ENCODE peak calls at places on chromosomes 7 and 10, in seven cellular contexts. F is neuronal stem cell, E is IMR-90, Z is mesendoderm, J is H9, B is mesenchymal stem cell, W is H1. H is an unnamed sample.

GRCh38 chr10:75487087-75487784 is 55.8 kb downstream of the LRMDA start:
- DNase-seq in J (no peak), Z (no peak), W (no peak), B (peak), E (no peak), F (no peak), H (no peak)

GRCh38 chr10:84360634-84361365 is 32.4 kb downstream of the CCSER2 start:
- DNase-seq in J (no peak), F (no peak), Z (peak), E (peak), W (no peak), B (peak), H (peak)

GRCh38 chr7:102912742-102913141 is at the start of gene LRRC17:
- DNase-seq in B (peak), E (peak), F (no peak), Z (no peak), W (no peak), J (no peak), H (no peak)

GRCh38 chr7:37999673-38000072 is 79.2 kb downstream of the EPDR1 start:
- DNase-seq in Z (no peak), E (no peak), J (no peak), B (no peak), W (no peak), F (no peak), H (peak)

GRCh38 chr10:122707535-122707934 is 7.9 kb upstream of the C10orf120 start:
- DNase-seq in W (no peak), J (no peak), E (no peak), F (no peak), Z (no peak), B (no peak), H (no peak)

GRCh38 chr7:148191391-148192076 is 399.0 kb upstream of the C7orf33 start:
- DNase-seq in F (no peak), Z (no peak), W (no peak), J (no peak), E (no peak), B (no peak), H (no peak)

GRCh38 chr7:131544449-131545425 is 11.7 kb downstream of the PODXL start:
- DNase-seq in B (peak), Z (peak), J (no peak), E (peak), W (no peak), F (no peak), H (no peak)

GRCh38 chr7:45543470-45543869 is 30.7 kb upstream of the ADCY1 start:
- DNase-seq in B (no peak), E (no peak), Z (no peak), J (no peak), W (no peak), F (no peak), H (no peak)

GRCh38 chr7:24715661-24716479 is 41.4 kb downstream of the GSDME start:
- DNase-seq in E (peak), J (peak), F (no peak), Z (peak), W (no peak), B (peak), H (no peak)

GRCh38 chr7:129434846-129435318 is 650 bp downstream of the STRIP2 start:
- DNase-seq in E (peak), Z (peak), F (no peak), B (peak), W (no peak), J (peak), H (peak)

GRCh38 chr10:15690031-15690430 is 29.7 kb downstream of the ITGA8 start:
- DNase-seq in F (no peak), Z (no peak), J (no peak), W (no peak), E (no peak), B (no peak), H (no peak)

GRCh38 chr10:133056001-133056400 is 31.7 kb upstream of the ADGRA1 start:
- DNase-seq in B (no peak), J (no peak), W (no peak), F (no peak), Z (no peak), E (no peak), H (no peak)

GRCh38 chr7:2750054-2750453 is 62.1 kb downstream of the AMZ1 start:
- DNase-seq in B (peak), E (peak), J (no peak), W (no peak), Z (peak), F (no peak), H (no peak)

GRCh38 chr7:36054642-36055041 is 98.4 kb upstream of the EEPD1 start:
- DNase-seq in B (no peak), Z (no peak), E (no peak), W (no peak), F (no peak), J (no peak), H (no peak)

GRCh38 chr10:90319188-90319914 is 538.5 kb downstream of the HTR7 start:
- DNase-seq in J (peak), Z (peak), W (peak), B (peak), F (peak), E (peak), H (peak)

GRCh38 chr7:151725844-151726770 is 150.8 kb downstream of the PRKAG2 start:
- DNase-seq in B (peak), W (no peak), E (peak), F (no peak), Z (peak), J (no peak), H (peak)

GRCh38 chr10:23343591-23344225 is 889 bp downstream of the C10orf67 start:
- DNase-seq in F (peak), B (peak), W (peak), Z (peak), E (peak), J (peak), H (peak)

GRCh38 chr10:35343739-35344138 is 7.4 kb downstream of the CCNY start:
- DNase-seq in B (no peak), F (no peak), W (no peak), E (no peak), J (no peak), Z (no peak), H (no peak)

DNA sequence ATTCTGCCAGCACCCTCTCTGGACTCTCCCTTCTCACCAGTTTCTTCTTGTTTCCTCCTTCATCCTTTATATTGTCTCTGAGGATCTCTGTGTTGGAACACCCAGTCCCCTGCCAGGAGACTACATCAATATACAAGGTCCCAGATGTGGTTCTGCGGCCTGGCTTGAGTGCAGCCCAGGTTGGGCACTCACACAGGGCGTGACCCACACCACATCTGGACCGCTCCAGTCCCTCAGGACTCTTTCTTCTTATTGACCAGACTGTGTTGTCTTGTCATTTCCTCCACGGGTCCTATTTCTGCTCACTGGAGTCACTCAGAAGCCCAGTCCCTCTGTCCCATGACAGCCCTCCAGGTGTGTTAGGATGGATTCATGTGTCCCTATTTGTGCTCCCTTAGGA is 26.0 kb downstream of the NKX2-3 start:
- DNase-seq in E (no peak), J (no peak), W (no peak), F (no peak), Z (no peak), B (no peak), H (no peak)
- H2BK5ac ChIP-seq in E (no peak), J (no peak), W (no peak), F (no peak), Z (no peak), B (no peak), H (no peak)

GRCh38 chr10:96365571-96365970 is 6.8 kb upstream of the OPALIN start:
- DNase-seq in E (no peak), W (no peak), Z (no peak), J (no peak), F (no peak), B (no peak), H (no peak)
- H2BK5ac ChIP-seq in E (no peak), W (no peak), Z (no peak), J (no peak), F (no peak), B (no peak), H (no peak)

DNA sequence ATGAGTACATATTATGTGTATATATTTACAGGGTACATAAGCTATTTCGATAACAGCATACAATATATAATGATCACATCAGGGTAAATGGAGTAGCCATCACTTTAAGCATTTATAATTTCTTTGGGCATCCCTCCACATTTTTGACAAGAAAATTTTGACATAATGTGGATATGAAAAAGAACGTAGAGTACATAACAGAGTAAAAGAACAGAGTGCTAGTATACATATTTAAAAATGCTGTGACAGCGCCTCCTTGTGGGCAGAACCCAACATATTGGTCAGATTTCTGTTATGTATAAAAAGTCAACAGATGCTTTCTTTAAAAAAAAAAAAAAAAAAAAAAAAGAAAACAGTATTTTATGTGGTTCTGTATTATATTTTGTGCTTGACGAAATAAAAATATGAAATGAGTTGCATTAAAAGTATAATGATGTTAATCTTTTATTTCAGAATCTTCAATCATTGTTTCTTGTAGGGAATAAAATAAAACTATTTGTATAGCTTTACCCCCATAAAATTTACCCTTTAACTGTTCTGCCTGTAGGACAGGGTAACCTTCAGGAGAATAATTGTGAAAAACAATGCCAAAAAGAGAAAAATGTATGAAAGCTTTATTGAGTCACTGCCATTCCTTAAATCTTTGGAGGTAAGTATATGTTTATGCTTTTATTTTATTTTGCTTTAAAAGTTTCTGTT is 18.3 kb upstream of the HBP1 start:
- DNase-seq in Z (peak), B (peak), W (no peak), J (no peak), E (peak), F (peak), H (peak)
- H2BK5ac ChIP-seq in Z (no peak), B (no peak), W (no peak), J (no peak), E (no peak), F (no peak), H (no peak)

GRCh38 chr10:819326-819725 is 112.2 kb downstream of the LARP4B start:
- DNase-seq in E (peak), J (no peak), B (peak), F (no peak), Z (no peak), W (no peak), H (no peak)
- H2BK5ac ChIP-seq in E (no peak), J (no peak), B (no peak), F (no peak), Z (no peak), W (no peak), H (no peak)

DNA sequence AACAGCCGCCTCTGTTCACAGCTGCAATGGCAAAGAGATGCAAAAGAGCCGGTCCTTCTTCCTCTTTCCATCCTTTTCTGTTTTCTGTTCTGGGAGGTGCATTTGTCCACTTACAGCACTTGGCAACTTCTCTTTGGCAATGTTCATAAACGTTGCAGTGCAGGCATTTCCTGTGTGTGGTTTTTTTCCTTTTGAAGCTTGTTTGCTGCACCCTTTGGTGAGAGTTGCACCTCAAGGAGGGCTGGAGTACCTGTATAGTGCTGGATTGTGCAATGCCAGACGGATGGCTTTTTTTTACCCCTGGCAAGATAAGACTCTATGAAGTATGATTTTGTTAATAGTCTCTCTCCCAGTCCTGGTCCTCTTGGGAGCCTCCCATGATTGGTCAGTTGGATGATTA is 53.8 kb upstream of the HABP2 start:
- DNase-seq in Z (no peak), E (no peak), W (no peak), J (no peak), B (no peak), F (no peak), H (peak)
- H2BK5ac ChIP-seq in Z (no peak), E (no peak), W (no peak), J (no peak), B (no peak), F (no peak), H (no peak)

DNA sequence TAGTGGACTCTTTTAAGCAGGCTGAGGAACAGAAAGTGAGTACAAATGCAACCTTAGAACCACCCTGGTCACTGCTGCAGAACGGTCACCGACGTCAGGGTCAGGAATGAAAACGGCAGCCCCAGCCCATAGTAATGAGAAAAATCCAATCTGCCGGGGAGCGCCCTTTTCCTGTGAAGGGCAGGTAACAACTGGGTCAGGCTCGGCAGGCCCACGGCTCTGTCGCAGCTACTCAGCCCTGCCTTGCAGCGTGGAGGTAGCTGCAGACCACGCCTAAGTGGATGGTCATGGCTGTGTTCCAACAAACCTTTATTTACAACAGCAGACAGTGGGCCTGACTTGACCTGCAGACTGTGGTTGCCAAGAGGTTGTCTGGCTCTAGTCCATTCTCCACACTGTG is 563.2 kb downstream of the DNAJB6 start:
- DNase-seq in Z (no peak), J (no peak), W (no peak), B (no peak), E (no peak), F (no peak), H (no peak)
- H2BK5ac ChIP-seq in Z (peak), J (no peak), W (no peak), B (no peak), E (no peak), F (no peak), H (no peak)

GRCh38 chr7:65219623-65220022 is 154.0 kb upstream of the ZNF92 start:
- DNase-seq in W (no peak), Z (no peak), F (no peak), E (no peak), J (no peak), B (no peak), H (no peak)
- H2BK5ac ChIP-seq in W (no peak), Z (no peak), F (no peak), E (no peak), J (no peak), B (no peak), H (no peak)

GRCh38 chr10:64959116-64959515 is 1437.9 kb downstream of the REEP3 start:
- DNase-seq in J (no peak), E (no peak), F (no peak), W (no peak), B (no peak), Z (no peak), H (no peak)
- H2BK5ac ChIP-seq in J (no peak), E (no peak), F (no peak), W (no peak), B (no peak), Z (no peak), H (no peak)

DNA sequence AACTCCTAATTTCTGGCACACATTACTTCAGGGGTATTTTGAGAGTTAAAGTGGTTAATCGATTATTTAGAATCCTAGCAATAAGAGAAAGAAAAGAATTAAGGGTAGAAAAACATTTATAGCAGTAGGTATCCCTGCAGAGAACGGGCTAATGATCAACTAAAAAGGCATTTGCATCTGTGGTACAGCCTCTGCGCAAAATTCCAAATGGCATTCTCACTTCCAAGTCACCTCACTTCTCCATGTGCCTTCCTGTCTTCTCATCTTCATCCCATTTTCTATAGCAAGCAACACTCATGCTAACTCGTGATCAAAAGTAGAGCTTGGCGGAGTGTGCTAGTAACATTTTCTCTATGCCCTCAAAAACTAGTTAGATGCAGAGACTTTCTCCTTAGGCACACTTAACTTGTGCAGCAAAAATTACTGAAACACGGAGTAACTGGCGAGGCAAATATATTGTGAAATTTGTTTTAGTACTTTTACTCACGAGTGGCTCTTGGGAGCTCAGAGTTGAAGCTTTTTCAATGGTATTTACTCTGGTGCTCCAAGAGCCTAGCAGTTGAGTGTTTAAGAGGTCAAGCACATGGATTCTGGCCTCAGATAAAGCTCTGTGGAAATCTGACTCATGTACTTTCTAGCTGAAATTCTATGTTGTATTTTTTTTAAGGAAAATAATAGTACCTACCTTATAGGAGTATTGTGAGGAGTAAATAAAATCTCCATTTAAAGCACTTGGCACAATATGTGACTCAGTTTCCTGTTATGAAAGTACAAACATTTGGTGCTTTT is 65.1 kb downstream of the MET start:
- DNase-seq in F (no peak), E (peak), B (peak), J (no peak), W (no peak), Z (no peak), H (no peak)
- H2BK5ac ChIP-seq in F (no peak), E (no peak), B (no peak), J (no peak), W (no peak), Z (no peak), H (no peak)

H was measured in trophoblast cell.